ENCODE peak calls at places on chromosome 17, in six cellular contexts. Z, L, P, Q, S and U are unnamed samples.

GRCh38 chr17:42276609-42277341 is 584 bp upstream of the STAT5B start:
- DNase-seq in Z (peak), L (no peak), P (no peak), Q (no peak), S (no peak), U (peak)

GRCh38 chr17:44906987-44907681 is 7.9 kb upstream of the EFTUD2 start:
- DNase-seq in Z (peak), L (no peak), P (no peak), Q (no peak), S (no peak), U (peak)

GRCh38 chr17:74287203-74287602 is 13.2 kb downstream of the DNAI2 start:
- DNase-seq in Z (no peak), L (no peak), P (no peak), Q (no peak), S (no peak), U (no peak)

GRCh38 chr17:17742133-17742621 is 60.9 kb downstream of the RAI1 start:
- DNase-seq in Z (peak), L (no peak), P (no peak), Q (no peak), S (no peak), U (no peak)

GRCh38 chr17:67055811-67056745 is 11.7 kb downstream of the CACNG1 start:
- DNase-seq in Z (no peak), L (no peak), P (no peak), Q (no peak), S (no peak), U (no peak)

GRCh38 chr17:70636517-70637133 is 467.3 kb downstream of the KCNJ2 start:
- DNase-seq in Z (peak), L (no peak), P (peak), Q (no peak), S (no peak), U (peak)

GRCh38 chr17:28396635-28397239 is 9.3 kb downstream of the SLC46A1 start:
- DNase-seq in Z (no peak), L (no peak), P (no peak), Q (no peak), S (no peak), U (no peak)

GRCh38 chr17:29929006-29929543 is 953 bp downstream of the SSH2 start:
- DNase-seq in Z (no peak), L (no peak), P (peak), Q (no peak), S (no peak), U (no peak)

GRCh38 chr17:846901-847777 is 65.0 kb downstream of the MRM3 start:
- DNase-seq in Z (no peak), L (no peak), P (no peak), Q (no peak), S (no peak), U (no peak)

GRCh38 chr17:76868669-76869208 is 535 bp downstream of the MGAT5B start:
- DNase-seq in Z (no peak), L (no peak), P (no peak), Q (no peak), S (no peak), U (no peak)

GRCh38 chr17:33234930-33235685 is 58.0 kb downstream of the ASIC2 start:
- DNase-seq in Z (peak), L (no peak), P (no peak), Q (no peak), S (no peak), U (peak)

GRCh38 chr17:65973237-65973636 is 218.7 kb downstream of the CEP112 start:
- DNase-seq in Z (no peak), L (no peak), P (no peak), Q (no peak), S (no peak), U (no peak)

GRCh38 chr17:8125196-8125946 is 1.5 kb upstream of the HES7 start:
- DNase-seq in Z (peak), L (peak), P (peak), Q (peak), S (peak), U (no peak)

GRCh38 chr17:61720016-61720795 is 129.2 kb upstream of the NACA2 start:
- DNase-seq in Z (peak), L (no peak), P (no peak), Q (no peak), S (no peak), U (no peak)

GRCh38 chr17:38797828-38798227 is 1.5 kb downstream of the PIP4K2B start:
- DNase-seq in Z (no peak), L (no peak), P (no peak), Q (no peak), S (no peak), U (no peak)

GRCh38 chr17:63120406-63120805 is 154.4 kb downstream of the TANC2 start:
- DNase-seq in Z (peak), L (no peak), P (no peak), Q (no peak), S (no peak), U (peak)